ENCODE peak calls at places on chromosomes 3 and 15, in five cellular contexts. N is A549, J is endothelial cell of umbilical vein, X is HepG2, H is GM12878. M is an unnamed sample.

GRCh38 chr15:98649996-98650870 is 1.9 kb downstream of the IGF1R start:
- DNase-seq in N (peak), X (peak), H (no peak), J (peak), M (peak)

GRCh38 chr3:185605566-185605965 is 19.5 kb downstream of the SENP2 start:
- DNase-seq in X (no peak), J (peak), H (no peak), N (no peak), M (no peak)

GRCh38 chr3:69143605-69144004 is 21.2 kb upstream of the LMOD3 start:
- DNase-seq in N (peak), J (no peak), H (no peak), X (no peak), M (no peak)

GRCh38 chr3:50392101-50392715 is 32.9 kb upstream of the TMEM115 start:
- DNase-seq in N (no peak), X (no peak), J (no peak), H (no peak), M (no peak)

GRCh38 chr15:40354408-40355171 is 3.4 kb upstream of the DISP2 start:
- DNase-seq in X (no peak), H (no peak), N (no peak), J (peak), M (peak)

GRCh38 chr15:88702983-88703382 is 64.2 kb downstream of the ISG20 start:
- DNase-seq in X (no peak), N (no peak), H (no peak), J (no peak), M (no peak)

GRCh38 chr3:137110392-137110996 is 152.7 kb downstream of the IL20RB start:
- DNase-seq in X (peak), J (peak), N (peak), H (no peak), M (peak)

GRCh38 chr3:184538600-184539431 is 22.8 kb upstream of the EPHB3 start:
- DNase-seq in J (no peak), H (no peak), N (no peak), X (no peak), M (no peak)

GRCh38 chr3:179449621-179450020 is 1.6 kb downstream of the GNB4 start:
- DNase-seq in J (no peak), H (no peak), X (no peak), N (no peak), M (no peak)

GRCh38 chr3:195083659-195084058 is 187.3 kb downstream of the XXYLT1 start:
- DNase-seq in J (no peak), N (no peak), X (no peak), H (no peak), M (no peak)

GRCh38 chr3:72255736-72256559 is 471.0 kb upstream of the PROK2 start:
- DNase-seq in N (no peak), X (no peak), J (peak), H (no peak), M (no peak)

GRCh38 chr15:28975766-28976179 is 90.0 kb downstream of the APBA2 start:
- DNase-seq in X (peak), J (peak), N (peak), H (no peak), M (peak)

GRCh38 chr15:35557012-35557411 is 11.0 kb upstream of the DPH6 start:
- DNase-seq in J (no peak), X (no peak), N (no peak), H (no peak), M (no peak)

GRCh38 chr3:39905788-39906187 is 96.4 kb downstream of the MYRIP start:
- DNase-seq in H (no peak), X (peak), J (no peak), N (no peak), M (no peak)

GRCh38 chr3:195172285-195172684 is 98.7 kb downstream of the XXYLT1 start:
- DNase-seq in J (peak), X (no peak), N (no peak), H (no peak), M (no peak)

GRCh38 chr3:194205675-194206133 is 69.8 kb downstream of the HES1 start:
- DNase-seq in X (no peak), N (peak), H (no peak), J (peak), M (peak)

GRCh38 chr3:42701371-42702065 is 1.1 kb downstream of the HHATL start:
- DNase-seq in X (peak), H (no peak), N (peak), J (peak), M (peak)

GRCh38 chr3:167840247-167840646 is 104.7 kb downstream of the SERPINI1 start:
- DNase-seq in J (no peak), N (no peak), X (no peak), H (no peak), M (no peak)

GRCh38 chr15:68386587-68387287 is 45.2 kb downstream of the ITGA11 start:
- DNase-seq in J (no peak), N (no peak), H (no peak), X (no peak), M (no peak)

GRCh38 chr15:45499426-45499825 is 23.1 kb downstream of the SLC30A4 start:
- DNase-seq in N (no peak), H (no peak), X (no peak), J (peak), M (no peak)

GRCh38 chr15:69328739-69329138 is 30.0 kb downstream of the PAQR5 start:
- DNase-seq in X (no peak), J (no peak), N (no peak), H (no peak), M (no peak)

GRCh38 chr3:186529204-186529999 is 14.8 kb downstream of the CRYGS start:
- DNase-seq in N (no peak), X (no peak), H (no peak), J (no peak), M (peak)

GRCh38 chr3:15110201-15110600 is 11.3 kb upstream of the RBSN start:
- DNase-seq in X (no peak), N (no peak), J (no peak), H (no peak), M (no peak)

GRCh38 chr3:4587838-4588105 is 94.6 kb downstream of the ITPR1 start:
- DNase-seq in N (no peak), X (no peak), J (no peak), H (no peak), M (no peak)

GRCh38 chr3:149367021-149367840 is 10.2 kb downstream of the TM4SF1 start:
- DNase-seq in X (peak), N (peak), J (peak), H (no peak), M (peak)

GRCh38 chr3:66162766-66163165 is 58.0 kb upstream of the SLC25A26 start:
- DNase-seq in H (no peak), X (no peak), J (no peak), N (no peak), M (no peak)

GRCh38 chr3:33145901-33146580 is 32.2 kb downstream of the CRTAP start:
- DNase-seq in N (no peak), H (no peak), X (no peak), J (no peak), M (no peak)

GRCh38 chr3:40490916-40491315 is 14.0 kb downstream of the ZNF619 start:
- DNase-seq in N (no peak), X (no peak), J (no peak), H (no peak), M (no peak)

GRCh38 chr3:141485578-141486415 is 1.0 kb upstream of the RASA2 start:
- DNase-seq in J (peak), N (peak), H (no peak), X (peak), M (peak)

GRCh38 chr15:85821545-85821944 is 26.8 kb upstream of the KLHL25 start:
- DNase-seq in N (no peak), H (no peak), X (no peak), J (no peak), M (no peak)

GRCh38 chr15:29765898-29766537 is 56.2 kb downstream of the TJP1 start:
- DNase-seq in J (no peak), N (no peak), H (no peak), X (no peak), M (no peak)

GRCh38 chr3:135017494-135017893 is 222.4 kb downstream of the EPHB1 start:
- DNase-seq in J (no peak), X (no peak), N (no peak), H (no peak), M (no peak)

GRCh38 chr15:48592221-48592731 is 53.2 kb downstream of the FBN1 start:
- DNase-seq in N (peak), J (peak), H (no peak), X (no peak), M (no peak)

GRCh38 chr3:143348486-143349327 is 229.1 kb downstream of the CHST2 start:
- DNase-seq in H (no peak), J (no peak), X (no peak), N (no peak), M (peak)

GRCh38 chr3:57556459-57557087 is 499 bp downstream of the PDE12 start:
- DNase-seq in X (no peak), J (no peak), N (no peak), H (no peak), M (no peak)

GRCh38 chr15:69144530-69144929 is 15.9 kb upstream of the GLCE start:
- DNase-seq in H (no peak), X (no peak), N (no peak), J (no peak), M (no peak)

GRCh38 chr3:71142440-71143161 is 440.9 kb downstream of the FOXP1 start:
- DNase-seq in J (peak), X (no peak), H (no peak), N (peak), M (peak)

GRCh38 chr3:119362940-119363725 is 69.0 kb downstream of the ARHGAP31 start:
- DNase-seq in J (no peak), N (no peak), X (no peak), H (no peak), M (no peak)

GRCh38 chr3:119367000-119367399 is 72.8 kb downstream of the ARHGAP31 start:
- DNase-seq in N (no peak), H (no peak), X (no peak), J (no peak), M (no peak)

GRCh38 chr3:119368243-119368800 is 74.1 kb downstream of the ARHGAP31 start:
- DNase-seq in J (no peak), N (no peak), X (no peak), H (no peak), M (no peak)

GRCh38 chr3:119362010-119362409 is 67.8 kb downstream of the ARHGAP31 start:
- DNase-seq in J (no peak), X (no peak), N (no peak), H (no peak), M (no peak)

GRCh38 chr3:119365418-119365817 is 71.2 kb downstream of the ARHGAP31 start:
- DNase-seq in H (no peak), N (no peak), J (peak), X (no peak), M (no peak)
- TF ChIP-seq MYC in H (no peak), N (no peak), J (no peak), X (no peak), M (no peak)

DNA sequence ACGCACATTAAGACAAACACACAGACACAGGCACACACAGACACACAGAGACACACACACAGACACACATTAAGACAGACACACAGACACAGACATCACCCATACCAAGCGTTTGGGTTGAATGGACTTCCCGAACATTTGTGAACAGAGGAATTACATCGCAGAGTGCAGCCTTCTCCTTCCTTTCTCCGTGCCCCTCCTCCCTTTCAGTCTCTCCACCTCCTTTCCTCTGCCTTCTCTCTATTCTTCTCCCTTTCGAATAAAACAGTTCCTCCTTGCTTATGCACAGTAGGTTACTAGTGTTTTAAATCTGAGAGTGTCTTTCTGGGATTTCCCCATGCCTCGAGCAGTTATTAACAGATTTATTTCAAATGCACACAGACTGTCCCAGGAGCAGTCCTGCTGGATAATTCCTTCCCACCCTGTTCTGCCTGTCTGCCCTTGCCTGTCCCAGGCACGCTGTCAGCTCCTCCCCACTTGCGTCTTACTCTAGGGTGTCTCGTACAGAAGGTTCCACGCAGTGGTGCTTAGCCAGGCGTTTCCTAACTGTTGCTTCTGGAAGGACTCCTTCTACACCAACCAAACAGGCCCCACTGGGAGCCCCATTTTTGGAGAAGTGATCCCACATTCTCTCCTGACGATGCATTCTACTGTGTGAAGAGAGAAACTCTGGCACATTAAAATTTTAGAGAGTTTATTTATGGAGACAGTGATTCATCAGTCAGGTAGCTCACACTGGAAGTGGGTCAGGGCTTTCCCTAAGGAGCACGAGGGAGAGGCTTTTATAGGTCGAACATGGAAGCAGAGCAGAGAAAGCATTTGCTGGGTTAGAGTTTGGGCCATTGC is 163.8 kb downstream of the SV2B start:
- DNase-seq in X (no peak), J (no peak), H (no peak), N (no peak), M (peak)
- TF ChIP-seq CTCF in X (no peak), J (no peak), H (no peak), N (no peak), M (no peak)

GRCh38 chr3:189842681-189843602 is 211.8 kb downstream of the TP63 start:
- DNase-seq in X (no peak), H (no peak), N (peak), J (no peak), M (no peak)
- TF ChIP-seq MYC in X (no peak), H (no peak), N (no peak), J (no peak), M (no peak)

DNA sequence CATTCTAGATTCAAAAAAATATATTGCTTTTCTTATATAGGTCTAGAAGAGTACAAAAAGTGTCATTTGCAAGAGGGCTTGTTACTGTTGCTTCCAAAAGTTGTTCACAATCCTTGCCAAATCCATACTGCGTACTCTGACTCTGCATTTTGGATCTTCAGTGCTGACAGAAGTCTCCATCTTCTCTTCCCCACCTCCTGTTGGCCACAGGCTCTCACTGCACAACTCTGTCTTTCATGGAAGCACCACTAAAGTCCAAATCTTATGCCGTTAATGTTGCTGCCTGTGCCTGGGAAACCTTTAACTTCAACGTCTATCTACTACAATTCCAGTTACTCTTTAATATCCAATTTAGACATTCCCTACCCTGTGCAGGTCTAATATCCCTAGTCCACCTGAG is 419.9 kb downstream of the NR2F2 start:
- DNase-seq in H (no peak), N (no peak), X (no peak), J (no peak), M (no peak)
- TF ChIP-seq CTCF in H (no peak), N (no peak), X (no peak), J (no peak), M (no peak)

GRCh38 chr3:53837331-53837730 is 8.9 kb downstream of the CHDH start:
- DNase-seq in H (no peak), J (no peak), X (no peak), N (no peak), M (no peak)
- TF ChIP-seq MYC in H (no peak), J (no peak), X (no peak), N (no peak), M (no peak)